ENCODE peak calls at places on chromosomes 12 and 14, in seven cellular contexts. One of them, this sample, is unnamed.

GRCh38 chr12:121958521-121959240 is 40.3 kb downstream of the CFAP251 start:
- DNase-seq in GM12878: no peak
- DNase-seq in endothelial cell of umbilical vein: no peak
- DNase-seq in HCT116: no peak
- DNase-seq in K562: no peak
- DNase-seq in H1: no peak
- DNase-seq in HepG2: no peak
- DNase-seq in this sample: no peak

GRCh38 chr12:98253641-98254040 is 261.7 kb upstream of the TMPO start:
- DNase-seq in H1: no peak
- DNase-seq in HepG2: no peak
- DNase-seq in K562: no peak
- DNase-seq in endothelial cell of umbilical vein: no peak
- DNase-seq in GM12878: no peak
- DNase-seq in HCT116: no peak
- DNase-seq in this sample: no peak

GRCh38 chr14:75531256-75531655 is 9.0 kb downstream of the BATF start:
- DNase-seq in GM12878: no peak
- DNase-seq in HCT116: no peak
- DNase-seq in K562: no peak
- DNase-seq in HepG2: no peak
- DNase-seq in endothelial cell of umbilical vein: no peak
- DNase-seq in H1: peak
- DNase-seq in this sample: no peak

GRCh38 chr12:49014547-49014946 is 4.0 kb downstream of the PRKAG1 start:
- DNase-seq in K562: peak
- DNase-seq in endothelial cell of umbilical vein: no peak
- DNase-seq in H1: no peak
- DNase-seq in HCT116: no peak
- DNase-seq in HepG2: no peak
- DNase-seq in GM12878: no peak
- DNase-seq in this sample: no peak

GRCh38 chr14:58898655-58899316 is 261.0 kb downstream of the DACT1 start:
- DNase-seq in HepG2: no peak
- DNase-seq in H1: no peak
- DNase-seq in HCT116: no peak
- DNase-seq in endothelial cell of umbilical vein: peak
- DNase-seq in K562: no peak
- DNase-seq in GM12878: no peak
- DNase-seq in this sample: no peak

GRCh38 chr12:64672925-64673409 is 62.7 kb downstream of the RASSF3 start:
- DNase-seq in H1: no peak
- DNase-seq in endothelial cell of umbilical vein: peak
- DNase-seq in HepG2: peak
- DNase-seq in GM12878: no peak
- DNase-seq in K562: peak
- DNase-seq in HCT116: peak
- DNase-seq in this sample: no peak

GRCh38 chr14:92532490-92533163 is 19.0 kb downstream of the RIN3 start:
- DNase-seq in K562: no peak
- DNase-seq in H1: no peak
- DNase-seq in endothelial cell of umbilical vein: no peak
- DNase-seq in HCT116: no peak
- DNase-seq in HepG2: no peak
- DNase-seq in GM12878: no peak
- DNase-seq in this sample: no peak

GRCh38 chr12:48109424-48109823 is 3.5 kb upstream of the SENP1 start:
- DNase-seq in HepG2: no peak
- DNase-seq in endothelial cell of umbilical vein: no peak
- DNase-seq in H1: no peak
- DNase-seq in HCT116: no peak
- DNase-seq in K562: no peak
- DNase-seq in GM12878: no peak
- DNase-seq in this sample: no peak

GRCh38 chr12:55926738-55927587 is 731 bp downstream of the PYM1 start:
- DNase-seq in K562: peak
- DNase-seq in endothelial cell of umbilical vein: peak
- DNase-seq in HepG2: peak
- DNase-seq in GM12878: peak
- DNase-seq in H1: peak
- DNase-seq in HCT116: peak
- DNase-seq in this sample: peak

GRCh38 chr12:1579626-1580025 is 14.8 kb downstream of the FBXL14 start:
- DNase-seq in HCT116: no peak
- DNase-seq in GM12878: no peak
- DNase-seq in HepG2: no peak
- DNase-seq in endothelial cell of umbilical vein: no peak
- DNase-seq in K562: no peak
- DNase-seq in H1: no peak
- DNase-seq in this sample: no peak

GRCh38 chr12:31363416-31363809 is 37.5 kb upstream of the SINHCAF start:
- DNase-seq in K562: no peak
- DNase-seq in GM12878: no peak
- DNase-seq in H1: no peak
- DNase-seq in HCT116: no peak
- DNase-seq in HepG2: no peak
- DNase-seq in endothelial cell of umbilical vein: no peak
- DNase-seq in this sample: no peak

GRCh38 chr12:2652011-2652400 is 142.8 kb upstream of the FKBP4 start:
- DNase-seq in H1: no peak
- DNase-seq in HepG2: no peak
- DNase-seq in endothelial cell of umbilical vein: no peak
- DNase-seq in GM12878: no peak
- DNase-seq in HCT116: no peak
- DNase-seq in K562: no peak
- DNase-seq in this sample: no peak

GRCh38 chr14:29650554-29651269 is 276.9 kb downstream of the PRKD1 start:
- DNase-seq in K562: peak
- DNase-seq in H1: no peak
- DNase-seq in HepG2: no peak
- DNase-seq in endothelial cell of umbilical vein: no peak
- DNase-seq in GM12878: no peak
- DNase-seq in HCT116: no peak
- DNase-seq in this sample: no peak

GRCh38 chr12:121294151-121294889 is 2.2 kb downstream of the CAMKK2 start:
- DNase-seq in endothelial cell of umbilical vein: no peak
- DNase-seq in K562: no peak
- DNase-seq in HepG2: no peak
- DNase-seq in HCT116: no peak
- DNase-seq in H1: no peak
- DNase-seq in GM12878: no peak
- DNase-seq in this sample: no peak

GRCh38 chr12:64218597-64218996 is 3.5 kb downstream of the KICS2 start:
- DNase-seq in HCT116: no peak
- DNase-seq in H1: no peak
- DNase-seq in GM12878: peak
- DNase-seq in endothelial cell of umbilical vein: no peak
- DNase-seq in K562: peak
- DNase-seq in HepG2: no peak
- DNase-seq in this sample: no peak

GRCh38 chr14:99127651-99128167 is 144.3 kb downstream of the BCL11B start:
- DNase-seq in GM12878: no peak
- DNase-seq in H1: peak
- DNase-seq in K562: no peak
- DNase-seq in HCT116: no peak
- DNase-seq in HepG2: no peak
- DNase-seq in endothelial cell of umbilical vein: no peak
- DNase-seq in this sample: no peak

GRCh38 chr14:96304956-96305355 is 48.9 kb downstream of the BDKRB1 start:
- DNase-seq in HCT116: peak
- DNase-seq in endothelial cell of umbilical vein: no peak
- DNase-seq in K562: peak
- DNase-seq in GM12878: no peak
- DNase-seq in H1: peak
- DNase-seq in HepG2: no peak
- DNase-seq in this sample: no peak

GRCh38 chr12:7130791-7131501 is 775 bp downstream of the CLSTN3 start:
- DNase-seq in endothelial cell of umbilical vein: peak
- DNase-seq in H1: peak
- DNase-seq in HepG2: no peak
- DNase-seq in GM12878: no peak
- DNase-seq in HCT116: no peak
- DNase-seq in K562: peak
- DNase-seq in this sample: no peak

GRCh38 chr14:76929927-76930326 is 98.6 kb downstream of the IRF2BPL start:
- DNase-seq in H1: no peak
- DNase-seq in endothelial cell of umbilical vein: no peak
- DNase-seq in GM12878: no peak
- DNase-seq in HepG2: no peak
- DNase-seq in HCT116: no peak
- DNase-seq in K562: peak
- DNase-seq in this sample: no peak
- H3K9ac ChIP-seq in H1: no peak
- H3K9ac ChIP-seq in endothelial cell of umbilical vein: no peak
- H3K9ac ChIP-seq in GM12878: no peak
- H3K9ac ChIP-seq in HepG2: no peak
- H3K9ac ChIP-seq in HCT116: no peak
- H3K9ac ChIP-seq in K562: no peak
- H3K9ac ChIP-seq in this sample: no peak

GRCh38 chr14:32202468-32202865 is 602 bp downstream of the RNU6-8 start:
- DNase-seq in endothelial cell of umbilical vein: peak
- DNase-seq in H1: no peak
- DNase-seq in K562: peak
- DNase-seq in HepG2: peak
- DNase-seq in GM12878: no peak
- DNase-seq in HCT116: no peak
- DNase-seq in this sample: peak
- TF ChIP-seq EZH2 in endothelial cell of umbilical vein: no peak
- TF ChIP-seq EZH2 in H1: no peak
- TF ChIP-seq EZH2 in K562: no peak
- TF ChIP-seq EZH2 in HepG2: no peak
- TF ChIP-seq EZH2 in GM12878: no peak
- TF ChIP-seq EZH2 in HCT116: no peak
- TF ChIP-seq EZH2 in this sample: no peak

GRCh38 chr12:12445165-12445881 is 88.4 kb downstream of the BORCS5 start:
- DNase-seq in endothelial cell of umbilical vein: no peak
- DNase-seq in HepG2: no peak
- DNase-seq in GM12878: no peak
- DNase-seq in H1: no peak
- DNase-seq in HCT116: no peak
- DNase-seq in K562: no peak
- DNase-seq in this sample: no peak

GRCh38 chr12:12441891-12442461 is 85.1 kb downstream of the BORCS5 start:
- DNase-seq in H1: no peak
- DNase-seq in HCT116: no peak
- DNase-seq in HepG2: no peak
- DNase-seq in endothelial cell of umbilical vein: no peak
- DNase-seq in K562: peak
- DNase-seq in GM12878: no peak
- DNase-seq in this sample: no peak

GRCh38 chr12:12443482-12443881 is 86.6 kb downstream of the BORCS5 start:
- DNase-seq in HCT116: no peak
- DNase-seq in H1: no peak
- DNase-seq in HepG2: no peak
- DNase-seq in K562: no peak
- DNase-seq in GM12878: no peak
- DNase-seq in endothelial cell of umbilical vein: peak
- DNase-seq in this sample: no peak

GRCh38 chr12:12441051-12441807 is 84.4 kb downstream of the BORCS5 start:
- DNase-seq in HCT116: no peak
- DNase-seq in GM12878: no peak
- DNase-seq in HepG2: no peak
- DNase-seq in K562: no peak
- DNase-seq in H1: no peak
- DNase-seq in endothelial cell of umbilical vein: no peak
- DNase-seq in this sample: no peak

DNA sequence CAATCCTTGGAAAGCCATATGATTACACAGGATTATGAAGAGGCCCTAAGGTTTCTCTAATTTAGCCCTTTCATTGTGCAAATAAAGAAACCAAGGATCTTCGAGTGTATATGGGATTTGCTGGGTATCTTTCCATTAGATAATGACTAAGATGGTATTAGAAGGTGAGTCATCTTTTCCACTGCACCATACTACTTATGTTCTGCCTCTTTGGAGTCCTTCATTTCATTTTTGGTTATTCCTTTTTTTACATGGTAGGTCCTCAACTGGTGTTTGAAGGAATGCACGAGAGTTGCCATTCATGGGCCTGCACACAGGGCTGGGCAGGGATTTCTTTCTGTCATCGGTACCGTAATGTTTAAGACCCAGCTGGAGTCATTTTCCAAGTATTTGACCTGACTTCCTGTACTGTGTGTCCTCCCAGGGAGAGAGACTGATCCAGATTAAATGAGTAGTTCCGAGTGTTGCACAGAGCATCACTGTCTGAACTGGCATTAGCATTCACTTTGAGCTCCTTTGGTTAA is 85.7 kb downstream of the BORCS5 start:
- DNase-seq in HepG2: no peak
- DNase-seq in GM12878: no peak
- DNase-seq in HCT116: peak
- DNase-seq in K562: peak
- DNase-seq in H1: no peak
- DNase-seq in endothelial cell of umbilical vein: peak
- DNase-seq in this sample: no peak
- TF ChIP-seq POLR2AphosphoS5 in HepG2: no peak
- TF ChIP-seq POLR2AphosphoS5 in GM12878: no peak
- TF ChIP-seq POLR2AphosphoS5 in HCT116: no peak
- TF ChIP-seq POLR2AphosphoS5 in K562: no peak
- TF ChIP-seq POLR2AphosphoS5 in H1: no peak
- TF ChIP-seq POLR2AphosphoS5 in endothelial cell of umbilical vein: peak
- TF ChIP-seq POLR2AphosphoS5 in this sample: no peak

DNA sequence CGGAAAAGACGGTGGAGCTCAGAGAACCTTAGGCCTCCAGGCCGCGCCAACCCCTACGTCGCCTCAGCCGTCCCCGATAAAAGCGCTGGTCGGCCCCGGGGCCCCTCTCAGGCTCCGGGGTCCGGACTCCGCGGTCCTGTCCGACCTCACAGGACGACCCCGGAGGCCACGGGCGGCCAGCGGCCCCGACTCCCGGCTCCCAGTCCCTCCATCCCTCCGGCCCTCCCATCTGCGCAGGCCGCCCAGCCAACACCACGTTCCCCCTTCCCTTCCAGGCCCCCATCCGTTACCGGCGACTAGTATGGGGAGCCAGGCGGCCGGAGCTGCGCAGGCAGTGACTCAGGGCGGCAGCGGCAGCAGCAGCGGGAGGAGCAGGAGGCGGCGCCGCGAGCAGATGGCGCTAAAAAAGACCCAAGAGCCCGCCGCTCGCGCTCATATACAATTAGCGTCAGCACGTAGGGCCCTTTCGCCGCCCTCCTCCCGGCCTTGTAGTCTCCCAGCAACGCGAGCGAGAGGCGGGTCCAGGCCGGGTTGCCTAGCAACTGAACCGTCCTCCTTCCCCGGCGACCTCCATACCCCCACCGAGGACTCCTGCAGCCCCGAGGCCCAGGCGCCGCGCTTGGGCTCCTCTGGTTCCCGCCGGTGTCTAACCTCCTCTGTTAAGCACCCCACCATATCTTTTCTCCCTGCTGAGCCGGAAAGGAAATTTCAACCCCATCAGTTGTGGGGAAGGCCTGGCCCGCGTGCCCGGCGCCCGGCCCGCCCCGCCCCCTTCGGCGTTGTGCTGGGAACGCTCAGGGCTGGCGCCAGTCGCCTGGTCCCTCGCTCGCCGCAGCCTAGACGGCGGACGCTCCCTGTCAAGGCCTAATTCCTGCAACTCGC is at the start of gene NAP1L1:
- DNase-seq in H1: peak
- DNase-seq in endothelial cell of umbilical vein: peak
- DNase-seq in GM12878: peak
- DNase-seq in K562: peak
- DNase-seq in HCT116: peak
- DNase-seq in HepG2: peak
- DNase-seq in this sample: peak
- H3K9ac ChIP-seq in H1: peak
- H3K9ac ChIP-seq in endothelial cell of umbilical vein: peak
- H3K9ac ChIP-seq in GM12878: peak
- H3K9ac ChIP-seq in K562: peak
- H3K9ac ChIP-seq in HCT116: peak
- H3K9ac ChIP-seq in HepG2: peak
- H3K9ac ChIP-seq in this sample: peak